ENCODE peak calls at places on chromosomes 6 and 20, in seven cellular contexts. R is BE2C; H is head of caudate nucleus; W is right cardiac atrium; J is lung; Q is effector memory CD8-positive, alpha-beta T cell; A is memory B cell. M is an unnamed sample.

GRCh38 chr6:33803571-33804053 is at the start of gene MLN:
- DNase-seq in H (no peak), R (no peak), Q (no peak), W (no peak), A (no peak), J (no peak), M (no peak)

GRCh38 chr6:157241411-157241979 is 81.8 kb downstream of the TMEM242 start:
- DNase-seq in H (no peak), R (no peak), Q (no peak), W (no peak), J (no peak), A (no peak), M (peak)

GRCh38 chr6:138454976-138455706 is 44.2 kb downstream of the NHSL1 start:
- DNase-seq in A (no peak), Q (peak), R (no peak), W (no peak), J (no peak), H (no peak), M (no peak)

GRCh38 chr20:53829086-53829703 is 235.6 kb upstream of the ZNF217 start:
- DNase-seq in W (no peak), J (no peak), Q (no peak), A (no peak), H (no peak), R (no peak), M (peak)

GRCh38 chr6:157823523-157824370 is 701 bp downstream of the SNX9 start:
- DNase-seq in W (peak), Q (peak), R (peak), A (peak), H (peak), J (no peak), M (peak)

GRCh38 chr20:2729791-2730190 is 37.2 kb downstream of the EBF4 start:
- DNase-seq in H (no peak), A (no peak), Q (no peak), R (no peak), J (no peak), W (no peak), M (no peak)

GRCh38 chr20:4373454-4373853 is 348.3 kb upstream of the PRND start:
- DNase-seq in W (no peak), R (no peak), Q (no peak), A (no peak), H (no peak), J (no peak), M (no peak)

GRCh38 chr6:105620878-105621277 is 218.0 kb upstream of the PREP start:
- DNase-seq in R (no peak), W (no peak), Q (no peak), A (no peak), J (no peak), H (no peak), M (no peak)

GRCh38 chr6:15132854-15133670 is 112.8 kb upstream of the JARID2 start:
- DNase-seq in H (no peak), W (no peak), Q (no peak), R (no peak), A (no peak), J (peak), M (peak)

GRCh38 chr20:25135031-25135430 is 53.1 kb upstream of the VSX1 start:
- DNase-seq in H (no peak), Q (no peak), R (no peak), J (no peak), W (no peak), A (no peak), M (no peak)